ENCODE peak calls at places on chromosome 1, in nine cellular contexts. One of them, this sample, is unnamed.

GRCh38 chr1:228898582-228898992 is 163.3 kb downstream of the RHOU start:
- DNase-seq in HCT116: no peak
- DNase-seq in BJ: no peak
- DNase-seq in AG04450: no peak
- DNase-seq in heart right ventricle: no peak
- DNase-seq in AG09309: no peak
- DNase-seq in progenitor cell of endocrine pancreas: no peak
- DNase-seq in mammary epithelial cell: no peak
- DNase-seq in brain microvascular endothelial cell: no peak
- DNase-seq in this sample: peak; percentile 75

GRCh38 chr1:40383095-40383487 is 9.6 kb downstream of the SMAP2 start:
- DNase-seq in BJ: no peak
- DNase-seq in AG09309: no peak
- DNase-seq in mammary epithelial cell: no peak
- DNase-seq in progenitor cell of endocrine pancreas: no peak
- DNase-seq in HCT116: no peak
- DNase-seq in brain microvascular endothelial cell: no peak
- DNase-seq in AG04450: no peak
- DNase-seq in heart right ventricle: no peak
- DNase-seq in this sample: no peak

GRCh38 chr1:223129229-223129851 is 13.7 kb downstream of the TLR5 start:
- DNase-seq in BJ: no peak
- DNase-seq in mammary epithelial cell: no peak
- DNase-seq in AG04450: no peak
- DNase-seq in heart right ventricle: peak; percentile 75
- DNase-seq in AG09309: no peak
- DNase-seq in progenitor cell of endocrine pancreas: peak; percentile 83
- DNase-seq in brain microvascular endothelial cell: peak; percentile 25
- DNase-seq in HCT116: no peak
- DNase-seq in this sample: no peak

GRCh38 chr1:14648931-14649860 is 50.7 kb downstream of the KAZN start:
- DNase-seq in HCT116: no peak
- DNase-seq in AG09309: no peak
- DNase-seq in brain microvascular endothelial cell: no peak
- DNase-seq in heart right ventricle: no peak
- DNase-seq in progenitor cell of endocrine pancreas: no peak
- DNase-seq in mammary epithelial cell: no peak
- DNase-seq in BJ: no peak
- DNase-seq in AG04450: no peak
- DNase-seq in this sample: no peak

GRCh38 chr1:111238056-111238795 is 10.7 kb downstream of the CHI3L2 start:
- DNase-seq in HCT116: no peak
- DNase-seq in AG04450: no peak
- DNase-seq in AG09309: no peak
- DNase-seq in brain microvascular endothelial cell: no peak
- DNase-seq in mammary epithelial cell: no peak
- DNase-seq in BJ: no peak
- DNase-seq in heart right ventricle: no peak
- DNase-seq in progenitor cell of endocrine pancreas: no peak
- DNase-seq in this sample: no peak

GRCh38 chr1:9472386-9473031 is 66.8 kb upstream of the SLC25A33 start:
- DNase-seq in HCT116: no peak
- DNase-seq in AG04450: no peak
- DNase-seq in heart right ventricle: no peak
- DNase-seq in progenitor cell of endocrine pancreas: no peak
- DNase-seq in mammary epithelial cell: no peak
- DNase-seq in AG09309: no peak
- DNase-seq in brain microvascular endothelial cell: no peak
- DNase-seq in BJ: no peak
- DNase-seq in this sample: no peak

GRCh38 chr1:232385221-232385620 is 244.7 kb downstream of the SIPA1L2 start:
- DNase-seq in mammary epithelial cell: peak; percentile 62
- DNase-seq in AG04450: peak; percentile 65
- DNase-seq in brain microvascular endothelial cell: peak; percentile 83
- DNase-seq in HCT116: no peak
- DNase-seq in BJ: no peak
- DNase-seq in progenitor cell of endocrine pancreas: no peak
- DNase-seq in heart right ventricle: no peak
- DNase-seq in AG09309: peak; percentile 48
- DNase-seq in this sample: no peak

GRCh38 chr1:234862944-234863515 is 253.1 kb upstream of the IRF2BP2 start:
- DNase-seq in brain microvascular endothelial cell: peak; percentile 36
- DNase-seq in HCT116: no peak
- DNase-seq in AG09309: no peak
- DNase-seq in progenitor cell of endocrine pancreas: no peak
- DNase-seq in BJ: peak; percentile 47
- DNase-seq in heart right ventricle: peak; percentile 86
- DNase-seq in mammary epithelial cell: peak; percentile 69
- DNase-seq in AG04450: no peak
- DNase-seq in this sample: no peak

GRCh38 chr1:50976890-50977574 is 7.0 kb downstream of the CDKN2C start:
- DNase-seq in AG04450: no peak
- DNase-seq in mammary epithelial cell: peak; percentile 25
- DNase-seq in HCT116: no peak
- DNase-seq in BJ: no peak
- DNase-seq in AG09309: no peak
- DNase-seq in progenitor cell of endocrine pancreas: no peak
- DNase-seq in brain microvascular endothelial cell: no peak
- DNase-seq in heart right ventricle: peak; percentile 45
- DNase-seq in this sample: peak; percentile 92

GRCh38 chr1:6743189-6744101 is 41.8 kb upstream of the CAMTA1 start:
- DNase-seq in mammary epithelial cell: peak; percentile 91
- DNase-seq in brain microvascular endothelial cell: peak; percentile 54
- DNase-seq in BJ: peak; percentile 60
- DNase-seq in heart right ventricle: peak; percentile 70
- DNase-seq in HCT116: no peak
- DNase-seq in progenitor cell of endocrine pancreas: no peak
- DNase-seq in AG04450: peak; percentile 36
- DNase-seq in AG09309: peak; percentile 67
- DNase-seq in this sample: no peak

GRCh38 chr1:40977721-40978120 is 1.8 kb upstream of the CTPS1 start:
- DNase-seq in HCT116: no peak
- DNase-seq in mammary epithelial cell: no peak
- DNase-seq in brain microvascular endothelial cell: no peak
- DNase-seq in AG09309: no peak
- DNase-seq in heart right ventricle: no peak
- DNase-seq in AG04450: no peak
- DNase-seq in BJ: no peak
- DNase-seq in progenitor cell of endocrine pancreas: no peak
- DNase-seq in this sample: no peak

GRCh38 chr1:47188901-47189785 is 693 bp downstream of the PDZK1IP1 start:
- DNase-seq in brain microvascular endothelial cell: no peak
- DNase-seq in progenitor cell of endocrine pancreas: peak; percentile 5
- DNase-seq in heart right ventricle: no peak
- DNase-seq in AG09309: no peak
- DNase-seq in BJ: no peak
- DNase-seq in HCT116: no peak
- DNase-seq in AG04450: no peak
- DNase-seq in mammary epithelial cell: no peak
- DNase-seq in this sample: no peak

GRCh38 chr1:196538473-196538872 is 69.8 kb downstream of the KCNT2 start:
- DNase-seq in BJ: no peak
- DNase-seq in heart right ventricle: no peak
- DNase-seq in brain microvascular endothelial cell: no peak
- DNase-seq in AG04450: no peak
- DNase-seq in progenitor cell of endocrine pancreas: no peak
- DNase-seq in HCT116: no peak
- DNase-seq in AG09309: no peak
- DNase-seq in mammary epithelial cell: no peak
- DNase-seq in this sample: no peak

GRCh38 chr1:19762175-19762779 is 37.4 kb downstream of the TMCO4 start:
- DNase-seq in AG09309: no peak
- DNase-seq in HCT116: no peak
- DNase-seq in BJ: no peak
- DNase-seq in progenitor cell of endocrine pancreas: peak; percentile 22
- DNase-seq in mammary epithelial cell: no peak
- DNase-seq in AG04450: no peak
- DNase-seq in heart right ventricle: peak; percentile 6
- DNase-seq in brain microvascular endothelial cell: peak; percentile 31
- DNase-seq in this sample: no peak

GRCh38 chr1:116693759-116694482 is 26.4 kb upstream of the IGSF3 start:
- DNase-seq in AG09309: peak; percentile 46
- DNase-seq in progenitor cell of endocrine pancreas: no peak
- DNase-seq in HCT116: no peak
- DNase-seq in BJ: peak; percentile 4
- DNase-seq in heart right ventricle: no peak
- DNase-seq in mammary epithelial cell: peak; percentile 99
- DNase-seq in brain microvascular endothelial cell: peak; percentile 17
- DNase-seq in AG04450: no peak
- DNase-seq in this sample: no peak

GRCh38 chr1:247415423-247416361 is at the start of gene NLRP3:
- DNase-seq in progenitor cell of endocrine pancreas: no peak
- DNase-seq in mammary epithelial cell: peak; percentile 73
- DNase-seq in HCT116: no peak
- DNase-seq in brain microvascular endothelial cell: peak; percentile 14
- DNase-seq in BJ: no peak
- DNase-seq in heart right ventricle: peak; percentile 25
- DNase-seq in AG09309: no peak
- DNase-seq in AG04450: no peak
- DNase-seq in this sample: no peak

GRCh38 chr1:42966688-42967609 is 8.3 kb upstream of the SLC2A1 start:
- DNase-seq in progenitor cell of endocrine pancreas: no peak
- DNase-seq in brain microvascular endothelial cell: peak; percentile 87
- DNase-seq in HCT116: peak; percentile 90
- DNase-seq in mammary epithelial cell: peak; percentile 100
- DNase-seq in heart right ventricle: no peak
- DNase-seq in AG04450: peak; percentile 76
- DNase-seq in AG09309: peak; percentile 84
- DNase-seq in BJ: peak; percentile 87
- DNase-seq in this sample: no peak

GRCh38 chr1:18928406-18928805 is 26.1 kb upstream of the ALDH4A1 start:
- DNase-seq in mammary epithelial cell: no peak
- DNase-seq in heart right ventricle: no peak
- DNase-seq in brain microvascular endothelial cell: no peak
- DNase-seq in AG04450: no peak
- DNase-seq in HCT116: no peak
- DNase-seq in progenitor cell of endocrine pancreas: no peak
- DNase-seq in AG09309: no peak
- DNase-seq in BJ: no peak
- DNase-seq in this sample: no peak

GRCh38 chr1:67314696-67315095 is 7.0 kb downstream of the IL12RB2 start:
- DNase-seq in HCT116: no peak
- DNase-seq in AG04450: no peak
- DNase-seq in heart right ventricle: no peak
- DNase-seq in brain microvascular endothelial cell: no peak
- DNase-seq in BJ: no peak
- DNase-seq in progenitor cell of endocrine pancreas: no peak
- DNase-seq in mammary epithelial cell: no peak
- DNase-seq in AG09309: no peak
- DNase-seq in this sample: no peak

GRCh38 chr1:95509989-95510388 is 276.0 kb downstream of the RWDD3 start:
- DNase-seq in progenitor cell of endocrine pancreas: no peak
- DNase-seq in mammary epithelial cell: no peak
- DNase-seq in HCT116: no peak
- DNase-seq in AG09309: no peak
- DNase-seq in brain microvascular endothelial cell: no peak
- DNase-seq in AG04450: no peak
- DNase-seq in heart right ventricle: no peak
- DNase-seq in BJ: no peak
- DNase-seq in this sample: no peak

GRCh38 chr1:245155186-245156040 is 628 bp downstream of the KIF26B start:
- DNase-seq in mammary epithelial cell: peak; percentile 29
- DNase-seq in BJ: no peak
- DNase-seq in brain microvascular endothelial cell: no peak
- DNase-seq in progenitor cell of endocrine pancreas: no peak
- DNase-seq in heart right ventricle: no peak
- DNase-seq in AG04450: no peak
- DNase-seq in AG09309: no peak
- DNase-seq in HCT116: no peak
- DNase-seq in this sample: no peak
- TF ChIP-seq CTCF in mammary epithelial cell: no peak
- TF ChIP-seq CTCF in BJ: no peak
- TF ChIP-seq CTCF in brain microvascular endothelial cell: peak; percentile 39
- TF ChIP-seq CTCF in progenitor cell of endocrine pancreas: peak; percentile 14
- TF ChIP-seq CTCF in heart right ventricle: no peak
- TF ChIP-seq CTCF in AG04450: peak; percentile 19
- TF ChIP-seq CTCF in AG09309: no peak
- TF ChIP-seq CTCF in HCT116: no peak
- TF ChIP-seq CTCF in this sample: no peak

DNA sequence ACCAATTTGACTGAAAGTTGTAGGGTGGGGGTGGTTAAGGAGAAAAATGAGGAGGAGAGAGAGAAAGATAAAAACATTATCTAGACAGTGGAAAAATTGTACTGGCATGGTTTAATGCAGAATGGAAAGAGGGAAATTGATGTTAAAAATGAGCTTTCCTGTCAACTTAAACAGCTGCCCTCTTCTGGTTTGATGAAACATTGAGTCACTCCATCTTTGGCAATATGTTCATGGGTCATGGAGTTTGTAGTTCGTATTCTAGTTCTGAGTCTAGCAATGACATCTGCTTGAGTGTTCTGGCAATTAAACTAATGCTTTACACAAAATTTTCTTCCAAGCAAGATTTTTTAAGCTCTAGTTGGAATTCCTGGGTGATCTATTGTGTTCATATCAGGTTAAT is 9.6 kb downstream of the ZNF648 start:
- DNase-seq in heart right ventricle: no peak
- DNase-seq in BJ: no peak
- DNase-seq in mammary epithelial cell: peak; percentile 14
- DNase-seq in HCT116: no peak
- DNase-seq in AG09309: no peak
- DNase-seq in AG04450: no peak
- DNase-seq in brain microvascular endothelial cell: no peak
- DNase-seq in progenitor cell of endocrine pancreas: no peak
- DNase-seq in this sample: no peak
- TF ChIP-seq CTCF in heart right ventricle: no peak
- TF ChIP-seq CTCF in BJ: no peak
- TF ChIP-seq CTCF in mammary epithelial cell: no peak
- TF ChIP-seq CTCF in HCT116: no peak
- TF ChIP-seq CTCF in AG09309: no peak
- TF ChIP-seq CTCF in AG04450: no peak
- TF ChIP-seq CTCF in brain microvascular endothelial cell: no peak
- TF ChIP-seq CTCF in progenitor cell of endocrine pancreas: no peak
- TF ChIP-seq CTCF in this sample: no peak

GRCh38 chr1:23787701-23788100 is 3.2 kb upstream of the LYPLA2 start:
- DNase-seq in brain microvascular endothelial cell: no peak
- DNase-seq in AG09309: no peak
- DNase-seq in mammary epithelial cell: no peak
- DNase-seq in heart right ventricle: no peak
- DNase-seq in progenitor cell of endocrine pancreas: no peak
- DNase-seq in BJ: no peak
- DNase-seq in HCT116: no peak
- DNase-seq in AG04450: no peak
- DNase-seq in this sample: no peak
- TF ChIP-seq CTCF in brain microvascular endothelial cell: no peak
- TF ChIP-seq CTCF in AG09309: no peak
- TF ChIP-seq CTCF in mammary epithelial cell: no peak
- TF ChIP-seq CTCF in heart right ventricle: no peak
- TF ChIP-seq CTCF in progenitor cell of endocrine pancreas: no peak
- TF ChIP-seq CTCF in BJ: no peak
- TF ChIP-seq CTCF in HCT116: no peak
- TF ChIP-seq CTCF in AG04450: no peak
- TF ChIP-seq CTCF in this sample: no peak

DNA sequence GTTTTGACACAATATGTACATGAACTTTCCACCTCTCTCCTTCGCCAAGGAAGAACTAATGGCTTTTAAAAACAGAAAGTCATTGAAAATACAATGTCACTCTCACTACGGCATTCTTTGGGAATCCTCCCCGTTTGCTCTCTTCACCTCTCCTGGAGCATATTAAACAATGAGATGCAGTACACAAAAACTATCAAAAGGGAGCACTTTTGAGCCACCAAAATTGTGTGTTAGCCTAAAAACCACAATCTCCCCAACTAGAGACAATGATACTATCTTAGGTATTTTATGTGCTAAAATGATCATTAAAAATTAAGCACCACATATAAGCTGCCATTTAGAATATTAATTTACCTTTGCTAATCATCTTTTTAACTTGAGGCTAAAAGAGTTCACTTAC is 425.5 kb downstream of the KCTD3 start:
- DNase-seq in AG04450: no peak
- DNase-seq in heart right ventricle: no peak
- DNase-seq in progenitor cell of endocrine pancreas: no peak
- DNase-seq in HCT116: no peak
- DNase-seq in brain microvascular endothelial cell: no peak
- DNase-seq in AG09309: no peak
- DNase-seq in BJ: no peak
- DNase-seq in mammary epithelial cell: peak; percentile 8
- DNase-seq in this sample: no peak
- TF ChIP-seq CTCF in AG04450: peak; percentile 62
- TF ChIP-seq CTCF in heart right ventricle: peak; percentile 47
- TF ChIP-seq CTCF in progenitor cell of endocrine pancreas: peak; percentile 64
- TF ChIP-seq CTCF in HCT116: no peak
- TF ChIP-seq CTCF in brain microvascular endothelial cell: peak; percentile 47
- TF ChIP-seq CTCF in AG09309: no peak
- TF ChIP-seq CTCF in BJ: peak; percentile 47
- TF ChIP-seq CTCF in mammary epithelial cell: peak; percentile 27
- TF ChIP-seq CTCF in this sample: peak; percentile 11